ENCODE peak calls at places on chromosome 20, in four cellular contexts. One of them, this sample, is unnamed.

GRCh38 chr20:57391439-57392129 is 388 bp downstream of the RBM38 start:
- DNase-seq in HCT116: no peak
- DNase-seq in AG04450: no peak
- DNase-seq in H9: no peak
- DNase-seq in this sample: peak; percentile 57

GRCh38 chr20:44582321-44583025 is at the start of gene PKIG:
- DNase-seq in H9: no peak
- DNase-seq in HCT116: no peak
- DNase-seq in AG04450: peak; percentile 38
- DNase-seq in this sample: no peak

GRCh38 chr20:62627901-62628612 is 14.2 kb upstream of the SLCO4A1 start:
- DNase-seq in H9: no peak
- DNase-seq in AG04450: no peak
- DNase-seq in HCT116: no peak
- DNase-seq in this sample: peak; percentile 74

GRCh38 chr20:19672498-19672897 is 85.6 kb upstream of the RIN2 start:
- DNase-seq in H9: no peak
- DNase-seq in HCT116: no peak
- DNase-seq in AG04450: no peak
- DNase-seq in this sample: no peak

GRCh38 chr20:38857703-38858102 is 52.2 kb downstream of the PPP1R16B start:
- DNase-seq in H9: no peak
- DNase-seq in AG04450: no peak
- DNase-seq in HCT116: no peak
- DNase-seq in this sample: no peak

GRCh38 chr20:50346372-50347347 is 156.0 kb downstream of the CEBPB start:
- DNase-seq in H9: no peak
- DNase-seq in AG04450: peak; percentile 71
- DNase-seq in HCT116: no peak
- DNase-seq in this sample: no peak

GRCh38 chr20:9203081-9203447 is 134.2 kb downstream of the PLCB4 start:
- DNase-seq in HCT116: no peak
- DNase-seq in AG04450: no peak
- DNase-seq in H9: no peak
- DNase-seq in this sample: no peak

GRCh38 chr20:25459111-25459830 is 51.8 kb downstream of the GINS1 start:
- DNase-seq in H9: no peak
- DNase-seq in HCT116: no peak
- DNase-seq in AG04450: no peak
- DNase-seq in this sample: no peak

GRCh38 chr20:52004720-52005119 is 186.9 kb downstream of the ZFP64 start:
- DNase-seq in HCT116: no peak
- DNase-seq in H9: no peak
- DNase-seq in AG04450: no peak
- DNase-seq in this sample: no peak

GRCh38 chr20:3635346-3635745 is 27.9 kb downstream of the GFRA4 start:
- DNase-seq in H9: no peak
- DNase-seq in HCT116: no peak
- DNase-seq in AG04450: no peak
- DNase-seq in this sample: no peak

GRCh38 chr20:4952229-4952628 is 49.1 kb downstream of the SLC23A2 start:
- DNase-seq in HCT116: no peak
- DNase-seq in AG04450: no peak
- DNase-seq in H9: no peak
- DNase-seq in this sample: no peak

GRCh38 chr20:23298926-23299672 is 51.5 kb upstream of the NXT1 start:
- DNase-seq in AG04450: no peak
- DNase-seq in H9: no peak
- DNase-seq in HCT116: no peak
- DNase-seq in this sample: no peak

GRCh38 chr20:53643031-53643832 is 49.6 kb upstream of the ZNF217 start:
- DNase-seq in HCT116: peak; percentile 57
- DNase-seq in H9: no peak
- DNase-seq in AG04450: no peak
- DNase-seq in this sample: peak; percentile 75

GRCh38 chr20:3980260-3981131 is 34.9 kb downstream of the RNF24 start:
- DNase-seq in AG04450: peak; percentile 4
- DNase-seq in H9: no peak
- DNase-seq in HCT116: no peak
- DNase-seq in this sample: no peak

GRCh38 chr20:15146948-15147347 is 809.5 kb upstream of the FLRT3 start:
- DNase-seq in AG04450: no peak
- DNase-seq in HCT116: no peak
- DNase-seq in H9: no peak
- DNase-seq in this sample: no peak

GRCh38 chr20:47927385-47927851 is 142.1 kb upstream of the SULF2 start:
- DNase-seq in HCT116: no peak
- DNase-seq in AG04450: no peak
- DNase-seq in H9: no peak
- DNase-seq in this sample: no peak

GRCh38 chr20:18654448-18654773 is 66.6 kb downstream of the DTD1 start:
- DNase-seq in HCT116: no peak
- DNase-seq in H9: no peak
- DNase-seq in AG04450: no peak
- DNase-seq in this sample: no peak

GRCh38 chr20:51769941-51770615 is 1.9 kb upstream of the ATP9A start:
- DNase-seq in HCT116: no peak
- DNase-seq in H9: no peak
- DNase-seq in AG04450: no peak
- DNase-seq in this sample: no peak

GRCh38 chr20:13008761-13009681 is at the start of gene SPTLC3:
- DNase-seq in HCT116: no peak
- DNase-seq in AG04450: no peak
- DNase-seq in H9: peak; percentile 60
- DNase-seq in this sample: no peak

GRCh38 chr20:11270566-11270965 is 596.8 kb upstream of the JAG1 start:
- DNase-seq in HCT116: no peak
- DNase-seq in H9: peak; percentile 64
- DNase-seq in AG04450: no peak
- DNase-seq in this sample: no peak

GRCh38 chr20:11267762-11268335 is 594.0 kb upstream of the JAG1 start:
- DNase-seq in HCT116: no peak
- DNase-seq in H9: no peak
- DNase-seq in AG04450: no peak
- DNase-seq in this sample: no peak

GRCh38 chr20:11266571-11266970 is 592.8 kb upstream of the JAG1 start:
- DNase-seq in H9: no peak
- DNase-seq in HCT116: no peak
- DNase-seq in AG04450: no peak
- DNase-seq in this sample: no peak

GRCh38 chr20:11271319-11271718 is 597.5 kb upstream of the JAG1 start:
- DNase-seq in AG04450: no peak
- DNase-seq in HCT116: no peak
- DNase-seq in H9: peak; percentile 79
- DNase-seq in this sample: no peak

GRCh38 chr20:11267131-11267761 is 593.4 kb upstream of the JAG1 start:
- DNase-seq in AG04450: peak; percentile 93
- DNase-seq in HCT116: peak; percentile 79
- DNase-seq in H9: peak; percentile 58
- DNase-seq in this sample: peak; percentile 68
- TF ChIP-seq CTCF in AG04450: peak; percentile 50
- TF ChIP-seq CTCF in HCT116: no peak
- TF ChIP-seq CTCF in H9: no peak
- TF ChIP-seq CTCF in this sample: no peak

GRCh38 chr20:358891-359555 is 12.1 kb downstream of the NRSN2 start:
- DNase-seq in H9: no peak
- DNase-seq in AG04450: no peak
- DNase-seq in HCT116: no peak
- DNase-seq in this sample: no peak

GRCh38 chr20:364905-365794 is 15.4 kb upstream of the TRIB3 start:
- DNase-seq in AG04450: no peak
- DNase-seq in H9: no peak
- DNase-seq in HCT116: peak; percentile 73
- DNase-seq in this sample: no peak

GRCh38 chr20:363319-364078 is 16.6 kb downstream of the NRSN2 start:
- DNase-seq in AG04450: no peak
- DNase-seq in HCT116: no peak
- DNase-seq in H9: no peak
- DNase-seq in this sample: no peak

GRCh38 chr20:361562-361961 is 14.7 kb downstream of the NRSN2 start:
- DNase-seq in HCT116: no peak
- DNase-seq in AG04450: no peak
- DNase-seq in H9: no peak
- DNase-seq in this sample: no peak

GRCh38 chr20:362271-363254 is 15.7 kb downstream of the NRSN2 start:
- DNase-seq in AG04450: no peak
- DNase-seq in HCT116: peak; percentile 95
- DNase-seq in H9: peak; percentile 50
- DNase-seq in this sample: peak; percentile 44
- TF ChIP-seq CTCF in AG04450: peak; percentile 46
- TF ChIP-seq CTCF in HCT116: no peak
- TF ChIP-seq CTCF in H9: peak; percentile 37
- TF ChIP-seq CTCF in this sample: no peak

GRCh38 chr20:34579191-34579661 is 20.7 kb downstream of the MAP1LC3A start:
- DNase-seq in AG04450: no peak
- DNase-seq in HCT116: peak; percentile 28
- DNase-seq in H9: no peak
- DNase-seq in this sample: no peak
- TF ChIP-seq CTCF in AG04450: peak; percentile 69
- TF ChIP-seq CTCF in HCT116: peak; percentile 46
- TF ChIP-seq CTCF in H9: no peak
- TF ChIP-seq CTCF in this sample: no peak

DNA sequence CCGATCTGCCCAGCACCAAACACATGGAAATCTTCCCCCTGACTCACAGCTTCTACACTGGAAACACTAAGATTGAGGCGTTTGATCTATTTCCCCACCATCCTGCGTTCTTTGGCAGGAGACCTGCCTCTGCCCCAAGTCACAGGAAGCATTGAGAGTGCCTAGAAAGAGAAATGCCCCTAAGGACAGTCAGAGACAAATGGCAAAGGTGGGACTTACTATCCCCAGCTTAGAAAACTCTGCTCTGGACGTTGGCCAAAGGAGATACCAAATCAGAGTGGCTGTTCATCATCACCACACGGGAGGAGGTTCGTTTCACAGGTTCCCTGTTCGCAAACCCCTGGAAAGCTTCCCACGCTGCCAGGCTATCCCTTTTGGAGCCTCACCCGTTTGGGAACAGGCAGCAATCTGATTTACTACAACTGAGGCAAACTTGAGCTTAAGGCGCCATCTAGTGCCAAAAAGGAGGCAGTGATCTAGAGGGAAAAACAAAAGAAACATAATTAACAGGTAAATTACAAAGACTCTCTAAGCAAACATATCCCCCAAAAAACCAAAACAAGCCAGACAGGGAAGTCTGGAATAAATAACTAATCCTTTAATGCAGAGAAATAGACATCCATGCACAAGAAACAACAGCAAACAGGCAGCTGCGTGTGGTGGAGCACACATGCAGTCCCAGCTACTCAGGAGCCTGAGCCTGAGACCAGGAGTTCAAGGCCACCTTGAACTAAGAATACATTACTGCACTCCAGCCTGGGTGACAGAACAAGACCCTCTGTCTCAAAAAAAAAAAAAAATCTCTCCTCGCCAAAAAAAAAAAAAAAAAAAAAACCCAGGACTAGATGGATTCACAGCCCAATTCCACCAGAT is 48.4 kb upstream of the SRSF6 start:
- DNase-seq in HCT116: peak; percentile 51
- DNase-seq in AG04450: peak; percentile 8
- DNase-seq in H9: peak; percentile 70
- DNase-seq in this sample: no peak
- TF ChIP-seq CTCF in HCT116: peak; percentile 56
- TF ChIP-seq CTCF in AG04450: peak; percentile 81
- TF ChIP-seq CTCF in H9: peak; percentile 92
- TF ChIP-seq CTCF in this sample: peak; percentile 72

DNA sequence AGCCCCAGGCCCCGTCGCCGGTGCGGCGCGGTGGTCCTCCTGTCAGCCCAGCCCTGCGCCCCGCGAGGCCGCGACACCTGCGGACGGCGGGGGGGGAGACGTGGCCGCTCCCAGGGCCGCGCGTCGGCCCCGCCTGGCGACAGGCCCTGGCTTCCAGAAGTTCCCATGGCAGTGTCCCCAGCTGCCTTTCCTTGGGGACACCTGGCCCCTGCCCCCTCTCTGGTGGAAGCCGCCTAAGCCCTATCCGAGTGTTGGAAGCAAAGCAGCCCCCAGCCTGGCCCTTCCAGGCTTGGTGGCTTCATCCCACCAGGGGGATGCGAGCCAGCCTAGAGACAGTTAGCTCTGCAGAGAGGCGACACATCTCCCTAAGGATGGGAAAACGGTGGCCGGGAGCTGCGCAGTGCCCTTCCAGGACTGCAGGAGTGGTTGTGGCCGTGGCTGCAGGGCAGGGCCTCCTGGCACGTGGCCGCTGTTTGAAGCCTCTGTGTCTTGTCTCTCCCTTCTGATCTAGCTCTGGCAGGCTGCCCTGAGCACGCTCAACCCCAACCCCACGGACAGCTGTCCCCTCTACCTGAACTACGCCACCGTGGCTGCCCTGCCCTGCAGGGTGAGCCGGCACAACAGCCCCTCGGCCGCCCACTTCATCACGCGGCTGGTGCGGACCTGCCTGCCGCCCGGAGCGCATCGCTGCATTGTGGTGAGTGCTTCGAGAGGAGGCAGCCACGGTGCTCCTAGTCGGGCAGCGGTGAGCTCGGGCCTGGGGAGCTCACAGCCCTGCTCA is 816 bp downstream of the NPEPL1 start:
- DNase-seq in AG04450: no peak
- DNase-seq in H9: peak; percentile 46
- DNase-seq in HCT116: no peak
- DNase-seq in this sample: peak; percentile 48
- TF ChIP-seq CTCF in AG04450: no peak
- TF ChIP-seq CTCF in H9: no peak
- TF ChIP-seq CTCF in HCT116: no peak
- TF ChIP-seq CTCF in this sample: no peak